ENCODE peak calls at places on chromosome 20, in four cellular contexts. One of them, this sample, is unnamed.
A peak's percentile ranks its signal among the peaks of the same experiment; 100 is the strongest.

GRCh38 chr20:1657556-1658334 is at the start of gene SIRPG:
- DNase-seq in stomach: no peak
- DNase-seq in transverse colon: no peak
- DNase-seq in GM12878: no peak
- DNase-seq in this sample: no peak

GRCh38 chr20:1390552-1391403 is 2.1 kb downstream of the FKBP1A start:
- DNase-seq in stomach: no peak
- DNase-seq in GM12878: no peak
- DNase-seq in transverse colon: no peak
- DNase-seq in this sample: no peak

GRCh38 chr20:57746832-57747404 is 37.1 kb upstream of the PMEPA1 start:
- DNase-seq in stomach: no peak
- DNase-seq in GM12878: no peak
- DNase-seq in transverse colon: no peak
- DNase-seq in this sample: peak; percentile 39

GRCh38 chr20:14782731-14783130 is 445.3 kb upstream of the FLRT3 start:
- DNase-seq in stomach: no peak
- DNase-seq in transverse colon: no peak
- DNase-seq in GM12878: no peak
- DNase-seq in this sample: no peak

GRCh38 chr20:23161968-23162696 is 76.0 kb upstream of the CD93 start:
- DNase-seq in GM12878: no peak
- DNase-seq in stomach: peak; percentile 94
- DNase-seq in transverse colon: peak; percentile 93
- DNase-seq in this sample: peak; percentile 90

GRCh38 chr20:29472606-29473005 is 1784.9 kb upstream of the DEFB115 start:
- DNase-seq in stomach: no peak
- DNase-seq in GM12878: peak; percentile 7
- DNase-seq in transverse colon: no peak
- DNase-seq in this sample: no peak

GRCh38 chr20:32522775-32523612 is 62.1 kb downstream of the NOL4L start:
- DNase-seq in GM12878: no peak
- DNase-seq in transverse colon: no peak
- DNase-seq in stomach: no peak
- DNase-seq in this sample: peak; percentile 63

GRCh38 chr20:34954905-34955231 is 738 bp downstream of the GSS start:
- DNase-seq in transverse colon: peak; percentile 37
- DNase-seq in GM12878: no peak
- DNase-seq in stomach: peak; percentile 28
- DNase-seq in this sample: no peak

GRCh38 chr20:4604580-4604979 is 117.1 kb upstream of the PRND start:
- DNase-seq in GM12878: no peak
- DNase-seq in transverse colon: no peak
- DNase-seq in stomach: no peak
- DNase-seq in this sample: no peak

GRCh38 chr20:46083531-46084061 is 6.2 kb downstream of the NCOA5 start:
- DNase-seq in stomach: no peak
- DNase-seq in GM12878: no peak
- DNase-seq in transverse colon: no peak
- DNase-seq in this sample: no peak

GRCh38 chr20:9919271-9920014 is 80.6 kb upstream of the PAK5 start:
- DNase-seq in GM12878: peak; percentile 34
- DNase-seq in transverse colon: no peak
- DNase-seq in stomach: no peak
- DNase-seq in this sample: no peak

GRCh38 chr20:23136893-23137745 is 51.0 kb upstream of the CD93 start:
- DNase-seq in stomach: no peak
- DNase-seq in GM12878: no peak
- DNase-seq in transverse colon: no peak
- DNase-seq in this sample: no peak

GRCh38 chr20:43900496-43900895 is 14.2 kb upstream of the TOX2 start:
- DNase-seq in GM12878: no peak
- DNase-seq in transverse colon: no peak
- DNase-seq in stomach: no peak
- DNase-seq in this sample: no peak

GRCh38 chr20:31547017-31547675 is 32.9 kb downstream of the HM13 start:
- DNase-seq in GM12878: peak; percentile 57
- DNase-seq in stomach: peak; percentile 86
- DNase-seq in transverse colon: peak; percentile 88
- DNase-seq in this sample: peak; percentile 92

GRCh38 chr20:14687317-14687716 is 349.9 kb upstream of the FLRT3 start:
- DNase-seq in stomach: no peak
- DNase-seq in GM12878: no peak
- DNase-seq in transverse colon: no peak
- DNase-seq in this sample: no peak

GRCh38 chr20:39453890-39454289 is 491.7 kb downstream of the DHX35 start:
- DNase-seq in stomach: no peak
- DNase-seq in transverse colon: no peak
- DNase-seq in GM12878: no peak
- DNase-seq in this sample: peak; percentile 62

GRCh38 chr20:4130404-4131189 is 115.2 kb upstream of the RNF24 start:
- DNase-seq in transverse colon: no peak
- DNase-seq in GM12878: no peak
- DNase-seq in stomach: no peak
- DNase-seq in this sample: no peak

GRCh38 chr20:2311329-2311728 is 15.5 kb downstream of the TGM3 start:
- DNase-seq in transverse colon: no peak
- DNase-seq in stomach: no peak
- DNase-seq in GM12878: no peak
- DNase-seq in this sample: no peak

GRCh38 chr20:58892126-58892931 is 39.8 kb downstream of the GNAS start:
- DNase-seq in transverse colon: peak; percentile 80
- DNase-seq in stomach: peak; percentile 67
- DNase-seq in GM12878: no peak
- DNase-seq in this sample: peak; percentile 93

GRCh38 chr20:2804921-2805681 is 4.7 kb upstream of the CPXM1 start:
- DNase-seq in stomach: no peak
- DNase-seq in GM12878: no peak
- DNase-seq in transverse colon: no peak
- DNase-seq in this sample: peak; percentile 70

GRCh38 chr20:41181567-41181966 is 44.2 kb downstream of the PLCG1 start:
- DNase-seq in GM12878: no peak
- DNase-seq in stomach: peak; percentile 18
- DNase-seq in transverse colon: no peak
- DNase-seq in this sample: no peak

GRCh38 chr20:10848810-10849370 is 175.1 kb upstream of the JAG1 start:
- DNase-seq in transverse colon: peak; percentile 45
- DNase-seq in GM12878: peak; percentile 11
- DNase-seq in stomach: no peak
- DNase-seq in this sample: no peak

GRCh38 chr20:25360631-25361286 is 29.9 kb downstream of the ABHD12 start:
- DNase-seq in GM12878: no peak
- DNase-seq in stomach: no peak
- DNase-seq in transverse colon: no peak
- DNase-seq in this sample: no peak

GRCh38 chr20:53580376-53581111 is 13.1 kb downstream of the ZNF217 start:
- DNase-seq in GM12878: no peak
- DNase-seq in transverse colon: no peak
- DNase-seq in stomach: peak; percentile 19
- DNase-seq in this sample: no peak
- TF ChIP-seq POLR2AphosphoS5 in GM12878: no peak
- TF ChIP-seq POLR2AphosphoS5 in transverse colon: no peak
- TF ChIP-seq POLR2AphosphoS5 in stomach: no peak
- TF ChIP-seq POLR2AphosphoS5 in this sample: no peak

DNA sequence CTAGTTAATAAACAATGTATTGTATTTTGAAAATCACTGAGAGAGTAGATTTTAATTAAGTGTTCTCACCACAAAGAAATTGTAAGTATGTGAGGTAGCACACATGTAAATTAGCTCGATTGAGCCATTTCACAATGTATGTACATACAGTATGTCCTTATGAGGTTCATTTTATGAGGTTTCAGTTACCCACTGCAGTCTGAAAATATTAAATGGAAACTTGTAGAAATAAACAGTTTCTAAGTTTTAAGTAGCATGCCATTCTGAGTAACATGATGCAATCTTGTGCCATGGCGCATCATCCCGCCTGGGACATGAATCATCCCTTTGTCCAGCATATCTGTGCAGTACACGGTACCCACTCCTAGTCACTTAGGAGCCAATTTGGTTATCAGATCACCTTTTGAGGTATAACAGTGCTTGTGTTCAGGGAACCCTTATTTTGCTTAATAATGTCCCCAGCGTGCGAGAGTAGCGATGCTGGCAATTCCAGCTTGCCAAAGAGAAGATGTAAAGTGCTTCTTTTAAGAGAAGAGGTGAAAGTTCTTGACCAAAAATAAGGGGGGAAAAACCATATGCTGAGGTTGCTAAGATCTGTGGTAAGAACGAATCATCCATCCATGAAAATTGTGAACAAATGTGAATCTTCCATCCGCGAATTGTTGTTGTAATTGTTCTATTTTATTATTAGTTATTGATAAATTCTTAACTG is 64.7 kb downstream of the KCNS1 start:
- DNase-seq in transverse colon: no peak
- DNase-seq in stomach: no peak
- DNase-seq in GM12878: no peak
- DNase-seq in this sample: no peak
- TF ChIP-seq POLR2AphosphoS5 in transverse colon: no peak
- TF ChIP-seq POLR2AphosphoS5 in stomach: no peak
- TF ChIP-seq POLR2AphosphoS5 in GM12878: no peak
- TF ChIP-seq POLR2AphosphoS5 in this sample: no peak

DNA sequence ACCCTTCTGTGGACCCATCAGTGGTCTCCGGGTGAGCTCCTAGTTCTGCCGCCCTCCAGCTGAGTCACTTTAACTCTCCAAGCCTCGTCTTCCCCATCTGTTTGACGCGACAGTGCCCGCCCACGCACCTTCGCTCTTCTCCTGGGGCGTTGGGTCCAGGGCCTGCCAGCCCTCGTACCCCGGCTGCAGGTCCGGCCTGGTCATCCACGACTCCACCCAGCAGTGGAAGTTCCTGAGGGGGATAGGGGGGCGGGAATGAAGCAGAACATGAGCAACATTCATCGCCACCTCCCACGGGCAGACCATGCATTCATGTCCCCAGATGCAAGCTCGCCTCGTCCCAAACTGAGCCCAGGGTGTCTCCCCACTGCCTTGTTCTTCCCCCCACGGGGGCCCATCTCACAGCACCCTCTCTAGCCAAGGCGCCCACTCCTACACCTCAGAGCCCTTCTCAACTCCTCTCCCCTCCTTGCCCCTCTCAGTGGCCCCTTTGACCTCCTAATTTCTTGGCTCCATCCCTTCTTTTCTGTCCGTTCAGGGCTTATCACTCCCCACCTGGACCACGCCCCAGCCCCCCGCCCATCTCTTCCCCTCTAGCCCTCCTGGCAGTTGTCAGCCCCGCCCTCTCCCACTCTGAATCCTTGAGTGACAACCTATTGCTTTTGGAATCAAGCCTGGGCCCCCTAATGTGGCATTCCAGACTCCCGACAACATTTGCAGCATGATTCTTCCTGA is 23.7 kb downstream of the TGM2 start:
- DNase-seq in stomach: no peak
- DNase-seq in transverse colon: no peak
- DNase-seq in GM12878: no peak
- DNase-seq in this sample: peak; percentile 70
- TF ChIP-seq POLR2AphosphoS5 in stomach: no peak
- TF ChIP-seq POLR2AphosphoS5 in transverse colon: no peak
- TF ChIP-seq POLR2AphosphoS5 in GM12878: no peak
- TF ChIP-seq POLR2AphosphoS5 in this sample: no peak

DNA sequence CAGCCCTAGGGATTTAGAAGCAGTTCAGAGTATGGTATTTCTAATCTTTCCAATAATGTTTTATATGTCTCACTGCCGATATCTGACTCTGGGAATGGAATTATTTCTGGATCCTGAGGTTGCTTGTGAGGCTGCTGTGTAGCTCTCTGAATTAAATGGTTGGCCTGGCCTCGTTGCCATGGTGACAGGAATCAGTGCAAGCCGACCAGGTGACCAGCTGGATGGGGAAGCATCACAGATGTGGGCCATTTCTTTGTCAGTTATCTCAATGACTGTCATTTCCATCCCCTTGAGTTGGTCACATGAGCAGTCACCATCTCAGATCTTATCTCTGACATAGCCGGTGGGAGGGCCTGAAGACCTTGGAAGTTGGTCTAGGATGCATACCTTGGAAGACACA is 265.1 kb upstream of the RIN2 start:
- DNase-seq in transverse colon: no peak
- DNase-seq in stomach: no peak
- DNase-seq in GM12878: no peak
- DNase-seq in this sample: no peak
- TF ChIP-seq POLR2AphosphoS5 in transverse colon: no peak
- TF ChIP-seq POLR2AphosphoS5 in stomach: no peak
- TF ChIP-seq POLR2AphosphoS5 in GM12878: no peak
- TF ChIP-seq POLR2AphosphoS5 in this sample: no peak

GRCh38 chr20:48635791-48636267 is 192.0 kb downstream of the PREX1 start:
- DNase-seq in stomach: no peak
- DNase-seq in transverse colon: no peak
- DNase-seq in GM12878: no peak
- DNase-seq in this sample: peak; percentile 85
- TF ChIP-seq POLR2AphosphoS5 in stomach: no peak
- TF ChIP-seq POLR2AphosphoS5 in transverse colon: no peak
- TF ChIP-seq POLR2AphosphoS5 in GM12878: no peak
- TF ChIP-seq POLR2AphosphoS5 in this sample: peak; percentile 72

GRCh38 chr20:62177307-62177706 is 5.5 kb upstream of the MTG2 start:
- DNase-seq in stomach: no peak
- DNase-seq in GM12878: no peak
- DNase-seq in transverse colon: no peak
- DNase-seq in this sample: peak; percentile 42

GRCh38 chr20:62179162-62179504 is 3.7 kb upstream of the MTG2 start:
- DNase-seq in GM12878: no peak
- DNase-seq in transverse colon: no peak
- DNase-seq in stomach: no peak
- DNase-seq in this sample: peak; percentile 48

GRCh38 chr20:62176866-62177265 is 6.0 kb upstream of the MTG2 start:
- DNase-seq in transverse colon: no peak
- DNase-seq in GM12878: no peak
- DNase-seq in stomach: no peak
- DNase-seq in this sample: peak; percentile 56

GRCh38 chr20:62175711-62176110 is 7.1 kb upstream of the MTG2 start:
- DNase-seq in transverse colon: no peak
- DNase-seq in GM12878: no peak
- DNase-seq in stomach: no peak
- DNase-seq in this sample: peak; percentile 48

DNA sequence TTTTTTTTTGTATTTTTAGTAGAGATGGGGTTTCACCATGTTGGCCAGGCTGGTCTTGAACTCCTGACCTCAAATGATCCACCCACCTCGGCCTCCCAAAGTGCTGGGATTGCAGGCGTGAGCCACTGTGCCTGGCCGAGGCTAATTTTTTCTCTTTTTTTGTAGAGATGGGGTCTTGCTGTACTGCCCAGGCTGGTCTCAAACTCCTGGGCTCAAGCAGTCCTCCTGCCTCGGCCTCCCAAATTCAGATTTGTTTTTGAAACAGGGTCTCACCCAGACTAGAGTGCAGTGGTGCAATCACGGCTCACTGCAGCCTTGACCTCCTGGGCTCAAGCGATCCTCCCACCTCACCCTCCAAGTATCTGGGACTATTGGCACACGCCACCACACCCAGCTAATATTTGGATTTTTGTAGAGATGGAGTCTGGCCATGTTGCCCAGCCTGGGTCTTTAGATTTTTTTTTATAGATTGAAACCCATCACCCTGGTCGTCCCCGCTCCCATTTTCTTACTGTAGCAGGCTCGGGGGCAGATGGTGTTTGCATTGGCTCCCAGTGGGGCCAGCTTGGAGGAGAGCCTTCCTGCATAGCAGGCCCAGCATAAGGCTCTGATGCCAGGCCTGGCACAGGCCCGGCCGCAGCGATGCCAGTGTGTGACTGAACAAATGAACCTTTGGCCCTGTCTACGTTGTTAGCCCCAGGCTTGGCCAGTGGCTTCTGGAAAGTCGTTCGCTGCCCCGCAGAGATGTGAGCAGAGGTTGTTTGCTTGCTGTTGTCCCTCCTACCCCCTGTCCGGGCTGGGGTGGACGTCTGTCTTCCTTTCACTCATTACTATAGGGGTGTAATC is 4.3 kb upstream of the MTG2 start:
- DNase-seq in GM12878: no peak
- DNase-seq in stomach: peak; percentile 78
- DNase-seq in transverse colon: no peak
- DNase-seq in this sample: peak; percentile 67
- TF ChIP-seq POLR2AphosphoS5 in GM12878: no peak
- TF ChIP-seq POLR2AphosphoS5 in stomach: no peak
- TF ChIP-seq POLR2AphosphoS5 in transverse colon: no peak
- TF ChIP-seq POLR2AphosphoS5 in this sample: no peak